ENCODE peak calls at places on chromosomes 13 and 19, in eight cellular contexts. L, A, M, X, Q, C, U and O are unnamed samples. For H3K9me2, the result is how much of the 10 kb centered on the place peaks cover.

GRCh38 chr19:9151367-9151766 is 11.2 kb downstream of the ZNF317 start:
- DNase-seq in M (no peak), U (no peak), X (no peak), C (no peak), Q (no peak), L (no peak), A (no peak), O (no peak)

GRCh38 chr13:30002577-30002976 is 152.2 kb upstream of the UBL3 start:
- DNase-seq in M (no peak), L (no peak), A (peak), X (peak), Q (no peak), C (no peak), U (peak), O (no peak)

GRCh38 chr19:3899531-3900294 is 19.2 kb downstream of the ATCAY start:
- DNase-seq in Q (no peak), C (no peak), X (peak), U (no peak), L (no peak), A (no peak), M (no peak), O (peak)

GRCh38 chr13:33169273-33169980 is 116.1 kb downstream of the STARD13 start:
- DNase-seq in C (no peak), U (no peak), L (no peak), Q (no peak), M (no peak), X (peak), A (peak), O (no peak)

GRCh38 chr19:8333771-8334457 is 9.1 kb downstream of the KANK3 start:
- DNase-seq in U (no peak), C (no peak), X (no peak), M (no peak), L (peak), Q (no peak), A (no peak), O (no peak)

GRCh38 chr13:40187836-40188591 is 478.4 kb downstream of the FOXO1 start:
- DNase-seq in U (no peak), Q (no peak), L (peak), A (peak), M (no peak), X (no peak), C (no peak), O (no peak)

GRCh38 chr19:55858401-55858800 is 22.1 kb downstream of the NLRP4 start:
- DNase-seq in M (no peak), X (no peak), C (no peak), L (no peak), Q (no peak), U (no peak), A (no peak), O (no peak)

GRCh38 chr13:27405521-27406134 is 18.8 kb upstream of the GTF3A start:
- DNase-seq in L (no peak), X (peak), Q (no peak), C (no peak), U (no peak), A (peak), M (no peak), O (no peak)

GRCh38 chr13:52849727-52850395 is 1.4 kb upstream of the PCDH8 start:
- DNase-seq in A (no peak), L (peak), X (no peak), M (no peak), C (no peak), Q (no peak), U (no peak), O (no peak)

DNA sequence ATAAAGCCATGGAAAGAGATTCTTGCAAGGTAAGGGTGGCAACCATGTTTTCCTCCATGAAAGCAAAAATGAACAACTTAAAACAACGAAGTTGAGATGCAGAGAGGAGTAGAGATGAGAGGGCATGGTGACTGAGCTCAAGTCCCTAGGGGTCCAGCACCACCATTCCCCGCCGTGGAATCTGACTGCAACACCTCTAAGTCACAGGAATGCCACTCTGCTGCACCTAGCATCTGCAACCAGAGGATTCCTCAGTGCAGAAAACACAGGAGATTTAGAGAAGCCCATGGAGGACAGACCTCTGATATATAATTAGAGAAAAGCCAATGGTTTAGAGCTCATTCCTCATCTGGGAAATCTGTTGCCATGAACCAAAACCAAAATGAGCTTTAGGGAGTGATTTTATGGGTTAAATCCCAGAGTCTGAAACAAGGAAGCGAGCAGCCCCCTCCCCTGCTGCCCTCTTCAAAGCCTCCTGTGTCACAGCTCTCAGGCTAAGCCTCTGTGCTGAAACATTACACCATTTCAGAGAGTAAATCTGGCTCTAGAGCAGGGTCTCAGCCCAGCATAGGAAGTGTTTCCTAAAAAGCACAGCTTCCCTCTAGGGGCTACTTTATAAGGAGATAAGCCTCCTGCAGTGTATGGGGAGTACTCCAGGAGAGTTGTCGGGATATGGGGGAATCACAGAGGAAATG is 1043.6 kb downstream of the UQCRFS1 start:
- DNase-seq in A (no peak), Q (no peak), C (no peak), M (no peak), U (no peak), L (peak), X (no peak), O (no peak)
- H2AFZ ChIP-seq in A (no peak), Q (no peak), C (no peak), M (peak), U (no peak), L (no peak), X (no peak), O (no peak)

GRCh38 chr13:41606646-41607045 is 149.3 kb downstream of the RGCC start:
- DNase-seq in U (no peak), Q (no peak), A (no peak), C (no peak), M (no peak), X (no peak), L (no peak), O (peak)
- H3K9me2 ChIP-seq in U (under half), Q (under half), A (under half), C (under half), M (under half), X (under half), L (under half), O (under half)

DNA sequence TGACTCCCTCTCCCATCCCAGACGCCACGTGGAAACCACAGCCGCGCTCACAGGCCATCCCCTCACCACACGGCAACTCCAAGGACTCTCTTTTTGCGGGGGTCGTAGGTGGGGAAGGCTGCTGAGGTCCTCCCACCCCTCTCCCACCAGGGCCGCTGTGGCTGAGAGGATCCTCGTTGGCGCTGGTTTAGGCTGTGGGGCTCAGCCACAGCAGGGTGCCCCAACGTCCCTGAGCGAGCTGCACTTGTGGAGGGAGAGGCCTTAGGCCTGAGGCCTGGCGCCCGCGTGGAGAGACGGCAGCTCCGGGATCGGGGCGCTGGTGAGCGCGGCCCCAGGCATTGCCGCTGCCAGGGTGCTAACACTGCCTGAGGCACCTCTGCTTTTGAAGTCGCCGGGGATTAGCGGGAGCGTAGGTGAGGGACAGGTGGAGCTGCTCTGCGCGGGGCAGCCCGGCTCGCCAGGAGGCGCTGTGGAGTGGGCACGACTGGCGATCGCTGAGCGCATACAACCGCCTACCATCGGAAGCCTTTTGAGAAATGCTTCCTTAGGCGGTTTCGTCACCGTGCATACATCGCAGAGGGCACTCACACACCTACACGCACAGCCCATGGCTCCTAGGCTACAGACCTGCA is 9.0 kb downstream of the ZSCAN1 start:
- DNase-seq in C (no peak), L (peak), X (no peak), U (no peak), A (no peak), Q (no peak), M (no peak), O (no peak)
- H2AFZ ChIP-seq in C (no peak), L (peak), X (no peak), U (no peak), A (no peak), Q (no peak), M (no peak), O (no peak)

GRCh38 chr13:89943139-89943538 is 1404.3 kb upstream of the MIR17HG start:
- DNase-seq in A (no peak), X (no peak), Q (no peak), C (no peak), L (no peak), M (no peak), U (no peak), O (no peak)
- H3K9me2 ChIP-seq in A (under half), X (under half), Q (under half), C (under half), L (under half), M (under half), U (under half), O (under half)

DNA sequence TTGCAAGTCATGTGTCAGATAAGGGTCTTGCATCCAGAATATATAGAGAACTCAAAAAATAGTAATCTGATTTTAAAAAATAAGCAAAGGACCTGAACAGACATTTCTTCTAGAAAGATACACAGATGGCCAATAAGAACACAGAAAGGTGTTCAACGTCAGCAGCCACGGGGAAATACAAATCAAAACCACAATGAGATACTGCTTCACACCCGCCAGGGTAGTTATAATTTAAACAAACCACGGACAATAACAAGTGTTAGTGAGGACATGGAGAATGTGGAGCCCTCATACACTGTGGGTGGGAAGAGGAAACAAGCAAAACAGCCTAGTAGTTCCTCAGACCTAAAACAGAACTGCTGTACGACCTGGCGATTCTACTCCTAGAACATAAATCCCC is 26.6 kb upstream of the NAPA start:
- DNase-seq in M (no peak), L (no peak), Q (no peak), C (no peak), U (no peak), A (no peak), X (no peak), O (no peak)
- H2AFZ ChIP-seq in M (no peak), L (no peak), Q (peak), C (no peak), U (no peak), A (no peak), X (no peak), O (no peak)